ENCODE peak calls at places on chromosomes 2 and 18, in seven cellular contexts. N is spleen, X is right lobe of liver, L is HFF-Myc, I is HCT116, Z is prostate gland, A is PC-3. R is an unnamed sample.

GRCh38 chr2:8551622-8552074 is 130.2 kb upstream of the ID2 start:
- DNase-seq in L (no peak), X (no peak), Z (no peak), N (peak), A (no peak), I (no peak), R (no peak)

GRCh38 chr2:116952254-116952653 is 862.2 kb upstream of the DDX18 start:
- DNase-seq in X (no peak), Z (no peak), L (no peak), N (no peak), I (no peak), A (peak), R (no peak)

GRCh38 chr2:65231121-65231520 is 3.5 kb downstream of the ACTR2 start:
- DNase-seq in I (no peak), Z (no peak), L (no peak), N (no peak), A (peak), X (no peak), R (no peak)

GRCh38 chr18:48079885-48080284 is 149.4 kb upstream of the SMAD2 start:
- DNase-seq in N (peak), I (no peak), Z (no peak), X (no peak), L (no peak), A (no peak), R (no peak)

GRCh38 chr2:239690651-239691631 is 290.1 kb upstream of the HDAC4 start:
- DNase-seq in A (no peak), I (no peak), L (no peak), X (no peak), Z (no peak), N (no peak), R (no peak)

GRCh38 chr2:239272626-239273025 is 128.2 kb downstream of the HDAC4 start:
- DNase-seq in I (no peak), Z (no peak), A (no peak), N (peak), X (no peak), L (no peak), R (no peak)

GRCh38 chr2:224520064-224520463 is 65.1 kb downstream of the CUL3 start:
- DNase-seq in I (no peak), N (no peak), L (peak), A (peak), X (no peak), Z (no peak), R (no peak)

GRCh38 chr2:239697765-239698164 is 296.9 kb upstream of the HDAC4 start:
- DNase-seq in N (no peak), L (no peak), A (no peak), X (no peak), I (no peak), Z (no peak), R (no peak)

GRCh38 chr2:9112079-9112721 is 94.4 kb upstream of the ASAP2 start:
- DNase-seq in X (no peak), L (peak), N (no peak), I (peak), A (peak), Z (no peak), R (no peak)

GRCh38 chr2:105271393-105272045 is 30.0 kb downstream of the GPR45 start:
- DNase-seq in X (no peak), A (no peak), N (no peak), L (no peak), Z (no peak), I (no peak), R (no peak)

GRCh38 chr2:215726070-215726469 is 287.3 kb downstream of the MREG start:
- DNase-seq in X (no peak), I (no peak), A (no peak), Z (no peak), L (no peak), N (no peak), R (no peak)

GRCh38 chr2:239463541-239464165 is 62.8 kb upstream of the HDAC4 start:
- DNase-seq in L (no peak), A (no peak), N (peak), X (no peak), I (no peak), Z (no peak), R (peak)

GRCh38 chr2:25576596-25576995 is 96.8 kb downstream of the DTNB start:
- DNase-seq in L (no peak), I (no peak), N (no peak), Z (peak), A (no peak), X (no peak), R (no peak)

GRCh38 chr2:105775809-105776559 is 31.3 kb downstream of the NCK2 start:
- DNase-seq in I (no peak), N (peak), L (peak), X (no peak), Z (no peak), A (no peak), R (peak)

GRCh38 chr18:67514901-67515540 is 1.5 kb downstream of the DSEL start:
- DNase-seq in A (peak), I (no peak), X (no peak), L (no peak), N (no peak), Z (no peak), R (no peak)

GRCh38 chr2:223055140-223055539 is 3.1 kb downstream of the KCNE4 start:
- DNase-seq in I (no peak), L (no peak), A (no peak), X (no peak), Z (no peak), N (no peak), R (no peak)

GRCh38 chr2:226699321-226699720 is 100.3 kb downstream of the IRS1 start:
- DNase-seq in L (peak), A (no peak), N (no peak), X (no peak), Z (peak), I (no peak), R (no peak)

GRCh38 chr2:240503848-240504247 is 53.9 kb downstream of the ANKMY1 start:
- DNase-seq in L (no peak), X (no peak), A (no peak), Z (no peak), I (no peak), N (peak), R (no peak)

GRCh38 chr2:3738454-3738853 is 35.1 kb downstream of the DCDC2C start:
- DNase-seq in L (no peak), N (no peak), A (peak), X (no peak), I (peak), Z (no peak), R (no peak)

GRCh38 chr2:16626997-16627605 is 38.5 kb downstream of the CYRIA start:
- DNase-seq in L (no peak), I (no peak), X (no peak), N (no peak), A (no peak), Z (no peak), R (no peak)

GRCh38 chr2:171487803-171488259 is 34.4 kb upstream of the CYBRD1 start:
- DNase-seq in L (no peak), I (no peak), A (no peak), X (peak), Z (no peak), N (no peak), R (no peak)

GRCh38 chr2:207825958-207826330 is 56.2 kb upstream of the FZD5 start:
- DNase-seq in Z (no peak), L (no peak), I (no peak), N (no peak), A (no peak), X (no peak), R (no peak)

GRCh38 chr18:47683774-47684173 is 246.7 kb downstream of the SMAD2 start:
- DNase-seq in A (no peak), Z (no peak), N (no peak), I (no peak), L (no peak), X (no peak), R (no peak)

GRCh38 chr2:239778861-239779591 is 246.1 kb downstream of the NDUFA10 start:
- DNase-seq in Z (no peak), X (no peak), A (no peak), N (peak), L (no peak), I (no peak), R (no peak)

GRCh38 chr2:200741468-200742202 is 70.1 kb upstream of the BZW1 start:
- DNase-seq in A (peak), N (no peak), I (no peak), Z (peak), X (no peak), L (no peak), R (no peak)

GRCh38 chr18:79936641-79937040 is 14.8 kb downstream of the SLC66A2 start:
- DNase-seq in L (no peak), X (peak), Z (no peak), N (peak), I (no peak), A (no peak), R (peak)

GRCh38 chr18:79935499-79935898 is 16.0 kb downstream of the SLC66A2 start:
- DNase-seq in A (no peak), L (no peak), X (no peak), Z (no peak), N (no peak), I (no peak), R (no peak)

GRCh38 chr18:79938196-79938595 is 13.3 kb downstream of the SLC66A2 start:
- DNase-seq in Z (no peak), A (no peak), I (no peak), N (peak), X (peak), L (no peak), R (no peak)

GRCh38 chr18:79935925-79936324 is 15.5 kb downstream of the SLC66A2 start:
- DNase-seq in X (no peak), Z (no peak), L (no peak), A (no peak), I (no peak), N (peak), R (no peak)

GRCh38 chr18:79937103-79937860 is 14.2 kb downstream of the SLC66A2 start:
- DNase-seq in Z (no peak), X (peak), A (no peak), N (no peak), L (no peak), I (no peak), R (no peak)
- TF ChIP-seq CTCF in Z (no peak), X (no peak), A (no peak), N (no peak), L (no peak), I (no peak), R (no peak)

GRCh38 chr2:18117592-18117991 is 239.1 kb downstream of the KCNS3 start:
- DNase-seq in N (no peak), A (peak), Z (no peak), X (no peak), L (peak), I (peak), R (no peak)
- TF ChIP-seq CTCF in N (no peak), A (peak), Z (no peak), X (peak), L (peak), I (peak), R (no peak)

GRCh38 chr18:3189884-3190283 is 29.9 kb downstream of the MYOM1 start:
- DNase-seq in L (no peak), A (peak), N (no peak), X (no peak), I (no peak), Z (no peak), R (no peak)

GRCh38 chr18:3183103-3183717 is 36.6 kb downstream of the MYOM1 start:
- DNase-seq in L (no peak), A (no peak), I (no peak), X (no peak), N (no peak), Z (no peak), R (no peak)

GRCh38 chr18:3184275-3184963 is 35.3 kb downstream of the MYOM1 start:
- DNase-seq in L (no peak), X (no peak), A (no peak), Z (no peak), I (no peak), N (no peak), R (no peak)

GRCh38 chr18:3192286-3192685 is 27.5 kb downstream of the MYOM1 start:
- DNase-seq in L (no peak), A (no peak), N (no peak), I (no peak), X (no peak), Z (no peak), R (no peak)

GRCh38 chr18:3186678-3187658 is 32.8 kb downstream of the MYOM1 start:
- DNase-seq in I (no peak), X (no peak), L (no peak), N (no peak), Z (no peak), A (peak), R (no peak)
- TF ChIP-seq CTCF in I (peak), X (no peak), L (no peak), N (no peak), Z (no peak), A (peak), R (peak)

GRCh38 chr18:74040459-74041332 is 106.9 kb downstream of the FBXO15 start:
- DNase-seq in A (peak), N (peak), X (peak), Z (no peak), I (peak), L (peak), R (peak)
- TF ChIP-seq CTCF in A (peak), N (peak), X (peak), Z (no peak), I (peak), L (peak), R (no peak)

GRCh38 chr2:188833331-188833730 is 140.8 kb upstream of the COL3A1 start:
- DNase-seq in I (no peak), A (no peak), N (no peak), X (no peak), Z (no peak), L (no peak), R (no peak)

GRCh38 chr2:188833799-188834198 is 140.4 kb upstream of the COL3A1 start:
- DNase-seq in N (no peak), X (no peak), Z (no peak), I (no peak), A (no peak), L (no peak), R (no peak)

DNA sequence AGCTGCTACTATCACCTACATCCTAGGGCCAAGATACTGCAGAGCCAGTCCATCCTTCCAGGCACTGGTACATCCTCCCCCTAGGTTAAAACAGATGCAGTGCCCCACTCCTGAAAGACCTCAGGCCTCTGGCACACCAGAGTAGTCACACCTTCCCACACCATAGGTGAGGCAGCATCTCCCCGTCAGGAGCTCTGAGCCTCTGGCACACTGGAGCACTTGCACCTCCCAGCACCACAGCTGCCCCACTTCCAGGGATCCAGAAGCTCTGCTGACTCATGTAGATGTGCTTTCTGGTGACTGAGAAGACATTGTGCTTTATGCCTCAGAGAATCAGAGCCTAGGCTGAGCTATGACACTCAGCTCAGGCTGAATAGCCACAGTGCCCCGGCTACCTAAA is 138.4 kb upstream of the COL3A1 start:
- DNase-seq in I (no peak), Z (no peak), N (no peak), L (no peak), A (no peak), X (no peak), R (no peak)
- TF ChIP-seq CTCF in I (no peak), Z (no peak), N (no peak), L (no peak), A (no peak), X (no peak), R (no peak)

GRCh38 chr2:157903051-157903625 is 27.0 kb upstream of the ACVR1 start:
- DNase-seq in Z (no peak), L (no peak), X (no peak), A (no peak), N (no peak), I (no peak), R (no peak)

GRCh38 chr2:157899125-157899839 is 23.2 kb upstream of the ACVR1 start:
- DNase-seq in Z (no peak), X (no peak), A (no peak), N (no peak), L (no peak), I (no peak), R (no peak)

GRCh38 chr2:157900684-157901083 is 24.6 kb upstream of the ACVR1 start:
- DNase-seq in N (no peak), X (no peak), L (no peak), I (no peak), A (no peak), Z (no peak), R (no peak)

GRCh38 chr2:157900203-157900602 is 24.1 kb upstream of the ACVR1 start:
- DNase-seq in X (no peak), Z (no peak), N (no peak), I (no peak), A (no peak), L (no peak), R (no peak)

GRCh38 chr2:157901325-157901724 is 25.2 kb upstream of the ACVR1 start:
- DNase-seq in N (no peak), I (no peak), X (no peak), Z (no peak), A (no peak), L (no peak), R (no peak)
- TF ChIP-seq CTCF in N (peak), I (peak), X (peak), Z (no peak), A (peak), L (peak), R (no peak)

GRCh38 chr2:237438082-237438925 is 24.3 kb upstream of the COL6A3 start:
- DNase-seq in N (no peak), Z (no peak), I (no peak), L (no peak), A (peak), X (no peak), R (no peak)
- TF ChIP-seq CTCF in N (no peak), Z (no peak), I (no peak), L (no peak), A (no peak), X (no peak), R (no peak)

GRCh38 chr2:146665801-146666200 is 1179.0 kb upstream of the ACVR2A start:
- DNase-seq in X (no peak), L (no peak), A (no peak), I (no peak), Z (no peak), N (no peak), R (no peak)

GRCh38 chr2:146659976-146660375 is 1184.9 kb upstream of the ACVR2A start:
- DNase-seq in A (no peak), I (no peak), Z (no peak), N (no peak), L (no peak), X (no peak), R (no peak)

GRCh38 chr2:146666336-146666735 is 1178.5 kb upstream of the ACVR2A start:
- DNase-seq in N (no peak), Z (no peak), X (no peak), A (peak), L (no peak), I (no peak), R (no peak)

DNA sequence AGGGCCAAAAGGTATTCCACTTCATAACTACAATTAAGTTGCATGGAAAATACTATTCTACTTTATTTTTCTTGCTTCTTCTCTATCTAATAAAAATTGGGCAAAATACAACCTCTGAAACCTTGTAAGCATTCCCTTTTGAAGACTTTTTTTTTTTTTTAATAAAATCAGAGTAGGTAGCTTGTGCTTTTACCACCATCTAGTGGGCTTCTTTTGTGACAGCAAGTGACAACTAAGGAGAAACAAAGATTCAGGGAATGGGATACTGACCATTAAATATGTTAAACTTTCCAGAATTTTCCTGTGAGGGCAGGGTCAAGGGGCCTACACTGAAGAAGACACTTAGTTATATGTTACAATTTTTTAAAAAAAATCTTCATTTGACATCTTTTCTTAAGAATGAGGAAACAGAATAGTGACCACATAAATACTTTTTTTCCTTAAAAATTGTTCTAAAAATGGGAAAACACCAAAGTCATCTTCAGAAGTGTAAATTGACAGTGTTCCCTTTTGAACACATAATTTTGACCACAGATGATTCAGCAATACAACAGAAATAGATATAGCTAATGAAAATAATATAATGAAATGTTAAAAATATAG is 1183.2 kb upstream of the ACVR2A start:
- DNase-seq in L (peak), X (no peak), I (peak), Z (no peak), N (no peak), A (peak), R (no peak)
- TF ChIP-seq CTCF in L (peak), X (peak), I (peak), Z (no peak), N (no peak), A (peak), R (no peak)

GRCh38 chr2:85843543-85843942 is 45.2 kb downstream of the ST3GAL5 start:
- DNase-seq in N (no peak), I (no peak), L (no peak), Z (no peak), X (no peak), A (peak), R (no peak)
- TF ChIP-seq CTCF in N (peak), I (peak), L (peak), Z (no peak), X (peak), A (peak), R (no peak)

DNA sequence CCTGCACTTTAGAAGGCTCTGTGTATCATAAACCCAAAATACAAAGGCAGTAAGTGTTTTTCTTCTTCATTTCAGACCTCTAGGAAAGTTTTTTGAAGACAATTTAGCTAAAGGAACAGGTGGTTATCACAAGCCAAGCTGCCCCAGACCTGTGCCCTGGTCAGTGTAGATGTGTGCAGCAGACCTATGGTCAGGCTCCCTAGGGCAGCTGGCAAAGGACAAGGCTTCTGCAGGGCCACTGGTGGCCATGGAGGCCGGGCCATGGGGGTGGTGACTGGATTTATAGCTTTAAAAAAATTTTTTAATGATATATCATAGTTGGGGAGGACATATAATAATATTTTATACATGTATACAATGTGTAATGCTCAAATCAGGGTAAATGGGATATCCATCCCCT is 18.8 kb downstream of the LPIN2 start:
- DNase-seq in A (no peak), L (no peak), N (no peak), I (no peak), Z (no peak), X (no peak), R (no peak)
- TF ChIP-seq CTCF in A (no peak), L (no peak), N (no peak), I (no peak), Z (no peak), X (no peak), R (no peak)

R was measured in activated B cell treated with CpG ODN at 0.5 μM for 24 hours.